ENCODE peak calls at places on chromosome 22, in four cellular contexts. J is cardiac fibroblast, T is OCI-LY7, C is HL-60. L is an unnamed sample.

GRCh38 chr22:22578702-22579424 is 19.8 kb upstream of the PRAME start:
- DNase-seq in J (peak), T (no peak), C (no peak), L (no peak)

GRCh38 chr22:39317756-39318506 is 1.5 kb downstream of the RPL3 start:
- DNase-seq in J (peak), T (peak), C (peak), L (no peak)

GRCh38 chr22:49015993-49016908 is 811.4 kb downstream of the BRD1 start:
- DNase-seq in J (no peak), T (no peak), C (no peak), L (no peak)

GRCh38 chr22:31537019-31537535 is 40.7 kb downstream of the SFI1 start:
- DNase-seq in J (no peak), T (peak), C (no peak), L (no peak)

GRCh38 chr22:35841907-35842518 is 124.3 kb downstream of the APOL5 start:
- DNase-seq in J (no peak), T (no peak), C (no peak), L (no peak)

GRCh38 chr22:48748860-48749554 is 1078.7 kb downstream of the BRD1 start:
- DNase-seq in J (no peak), T (no peak), C (no peak), L (no peak)

GRCh38 chr22:48800036-48800885 is 1027.4 kb downstream of the BRD1 start:
- DNase-seq in J (no peak), T (no peak), C (no peak), L (no peak)

GRCh38 chr22:37551981-37552380 is 8.3 kb upstream of the CDC42EP1 start:
- DNase-seq in J (no peak), T (no peak), C (no peak), L (no peak)

DNA sequence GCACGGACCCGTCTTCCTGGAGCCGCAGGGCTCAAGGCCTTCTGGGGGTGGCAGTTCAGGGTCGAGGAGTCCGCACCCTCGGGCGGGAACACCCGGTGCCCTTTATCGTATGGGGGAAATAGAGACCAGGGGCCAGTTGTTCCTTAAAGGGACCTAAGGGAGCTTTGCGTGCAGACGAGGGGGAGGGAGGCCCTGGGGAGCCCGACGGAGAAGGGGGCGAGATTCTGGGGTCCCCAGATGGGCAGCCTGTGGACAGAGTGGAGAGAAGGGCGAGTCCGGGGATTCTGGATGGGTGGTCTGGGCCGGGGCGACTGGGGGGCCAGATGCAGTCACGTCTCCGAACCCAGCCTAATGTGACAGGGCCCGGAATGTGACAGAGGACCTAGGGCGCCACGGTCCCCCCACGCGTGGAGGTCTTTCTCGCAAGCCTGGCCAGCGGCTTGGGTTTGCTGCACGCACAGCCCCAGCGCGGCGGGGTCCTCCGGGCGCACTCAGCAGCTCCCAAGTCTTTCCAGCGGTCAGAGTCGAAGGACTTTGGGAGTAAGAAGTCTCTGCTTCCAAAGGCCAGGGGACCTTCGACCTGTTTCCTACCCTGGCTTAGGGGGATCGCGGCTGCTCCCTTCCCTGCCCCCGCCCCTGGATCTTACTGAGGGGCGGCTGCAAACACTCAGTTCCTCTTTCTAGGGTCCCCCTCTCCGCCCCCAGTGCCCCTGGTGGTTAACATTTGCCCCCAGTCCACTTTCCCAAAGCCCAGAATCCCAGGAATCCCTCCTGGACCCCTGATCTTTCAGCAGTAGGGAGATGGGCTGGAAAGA is 542 bp downstream of the TUBA8 start:
- DNase-seq in J (no peak), T (no peak), C (no peak), L (no peak)
- H3K4me3 ChIP-seq in J (peak), T (no peak), C (peak), L (no peak)

DNA sequence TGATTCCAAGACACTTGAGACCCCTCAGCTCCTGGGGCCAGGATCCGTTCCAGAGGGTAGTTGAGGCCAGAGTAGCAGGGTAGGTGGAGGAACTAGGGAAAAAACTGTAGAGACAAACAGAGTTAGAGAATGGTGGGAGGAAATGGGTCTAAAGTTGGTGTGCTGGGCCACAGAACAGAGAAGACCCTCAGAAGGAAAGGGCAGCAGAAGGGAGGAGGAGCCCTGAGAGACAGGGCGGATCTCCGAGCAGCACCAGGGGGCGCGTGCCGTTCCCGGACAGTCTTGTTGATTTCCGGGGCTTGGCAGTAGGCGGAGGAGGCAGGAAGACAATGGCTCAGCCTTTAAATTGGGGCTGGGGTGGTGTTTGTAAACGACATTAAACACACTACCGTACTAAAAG is 2.4 kb upstream of the CECR2 start:
- DNase-seq in J (peak), T (peak), C (no peak), L (peak)
- H3K4me3 ChIP-seq in J (no peak), T (no peak), C (no peak), L (peak)

GRCh38 chr22:24954856-24955255 is 2.3 kb downstream of the KIAA1671 start:
- DNase-seq in J (no peak), T (no peak), C (no peak), L (no peak)

GRCh38 chr22:24951942-24952836 is at the start of gene KIAA1671:
- DNase-seq in J (peak), T (no peak), C (peak), L (peak)

GRCh38 chr22:24954114-24954463 is 1.6 kb downstream of the KIAA1671 start:
- DNase-seq in J (no peak), T (no peak), C (no peak), L (no peak)

GRCh38 chr22:24953294-24954113 is 988 bp downstream of the KIAA1671 start:
- DNase-seq in J (no peak), T (no peak), C (no peak), L (no peak)

DNA sequence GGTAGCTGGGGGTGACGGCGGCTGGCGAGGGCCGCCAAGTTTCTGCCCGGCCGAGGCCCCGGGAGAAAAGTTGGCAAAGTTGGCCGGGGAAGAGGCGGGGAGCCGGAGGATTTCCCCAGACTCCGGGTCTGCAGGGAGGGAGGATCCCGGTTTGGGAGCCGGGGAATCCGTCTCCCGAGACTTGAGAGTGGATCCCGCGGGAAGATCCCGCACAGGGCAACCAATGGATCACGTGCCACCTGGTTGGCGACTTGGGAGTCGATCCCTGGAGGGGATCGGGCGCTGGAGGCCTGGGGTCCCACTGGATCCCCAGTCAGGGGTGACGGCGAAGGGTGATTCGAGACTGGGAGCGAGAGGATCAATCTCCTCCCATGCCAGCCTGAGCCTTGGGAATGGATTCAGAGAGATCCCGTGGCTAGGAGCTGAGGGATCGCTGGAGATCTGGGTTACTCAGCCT is 349 bp downstream of the KIAA1671 start:
- DNase-seq in J (peak), T (no peak), C (no peak), L (no peak)
- H3K4me3 ChIP-seq in J (peak), T (no peak), C (peak), L (peak)

DNA sequence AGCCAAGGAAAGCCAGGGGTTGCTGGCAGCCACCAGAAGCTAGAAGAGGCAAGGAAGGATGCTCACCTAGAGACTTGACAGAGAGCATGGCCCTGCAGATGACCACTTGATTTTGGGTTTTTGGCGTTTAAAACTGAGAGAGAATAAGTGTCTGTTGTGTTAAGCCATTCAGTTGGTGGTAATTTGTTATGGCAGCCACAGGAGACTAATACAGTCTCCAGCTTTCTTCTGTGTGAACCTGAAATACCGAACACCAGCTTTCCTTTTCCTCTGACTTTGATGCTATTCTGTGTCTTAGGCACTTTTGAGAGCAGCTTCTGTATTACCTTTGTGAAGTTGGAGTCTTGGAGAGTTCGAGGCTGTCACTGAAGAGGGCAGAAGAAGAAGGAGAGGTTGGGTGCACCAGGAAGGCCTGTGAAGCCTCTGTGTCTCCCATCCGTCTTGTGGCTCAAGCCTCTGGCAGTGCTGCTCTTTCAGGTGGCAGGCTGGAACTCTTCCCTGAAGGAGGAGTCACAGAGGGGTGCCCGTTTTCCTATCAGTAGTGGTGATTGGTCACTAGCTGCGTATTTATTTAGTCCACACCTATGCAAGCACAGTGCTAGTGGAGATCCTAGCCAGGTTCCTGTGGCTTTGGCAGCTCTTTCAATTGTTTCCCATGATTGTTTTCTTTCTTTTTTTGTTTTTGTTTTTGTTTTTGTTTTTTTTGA is 2.5 kb downstream of the TBC1D22A start:
- DNase-seq in J (no peak), T (no peak), C (no peak), L (no peak)
- H3K4me3 ChIP-seq in J (no peak), T (peak), C (no peak), L (no peak)

GRCh38 chr22:19731361-19731725 is 8.0 kb downstream of the GP1BB start:
- DNase-seq in J (no peak), T (no peak), C (no peak), L (no peak)
- H3K4me3 ChIP-seq in J (no peak), T (peak), C (no peak), L (no peak)

GRCh38 chr22:44646141-44646540 is 55.9 kb upstream of the PRR5 start:
- DNase-seq in J (no peak), T (no peak), C (no peak), L (no peak)

GRCh38 chr22:44647141-44647540 is 54.9 kb upstream of the PRR5 start:
- DNase-seq in J (no peak), T (no peak), C (no peak), L (no peak)

GRCh38 chr22:44646668-44647067 is 55.3 kb upstream of the PRR5 start:
- DNase-seq in J (no peak), T (no peak), C (no peak), L (no peak)

GRCh38 chr22:44645531-44645930 is 56.5 kb upstream of the PRR5 start:
- DNase-seq in J (no peak), T (no peak), C (no peak), L (no peak)

DNA sequence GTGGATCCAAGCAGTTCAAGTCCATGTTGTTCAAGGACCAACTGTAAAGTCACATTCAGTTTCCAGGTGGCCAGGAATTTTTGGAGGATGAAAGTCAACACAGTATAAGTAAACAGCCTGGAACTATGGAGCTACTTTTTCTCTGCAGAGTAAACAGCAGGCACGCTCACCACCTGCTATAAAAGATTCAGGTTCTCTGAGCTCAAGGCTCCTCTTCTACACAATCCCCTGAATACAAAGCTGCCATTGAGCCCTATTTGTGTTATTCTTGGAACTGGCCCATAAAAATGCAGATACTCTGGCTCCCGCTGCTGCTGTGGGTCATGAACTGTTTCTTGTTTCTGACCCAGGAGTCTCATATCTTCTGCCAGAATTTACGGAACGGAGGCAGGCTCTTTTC is 56.9 kb upstream of the PRR5 start:
- DNase-seq in J (no peak), T (no peak), C (no peak), L (no peak)
- H3K4me3 ChIP-seq in J (no peak), T (no peak), C (no peak), L (no peak)

DNA sequence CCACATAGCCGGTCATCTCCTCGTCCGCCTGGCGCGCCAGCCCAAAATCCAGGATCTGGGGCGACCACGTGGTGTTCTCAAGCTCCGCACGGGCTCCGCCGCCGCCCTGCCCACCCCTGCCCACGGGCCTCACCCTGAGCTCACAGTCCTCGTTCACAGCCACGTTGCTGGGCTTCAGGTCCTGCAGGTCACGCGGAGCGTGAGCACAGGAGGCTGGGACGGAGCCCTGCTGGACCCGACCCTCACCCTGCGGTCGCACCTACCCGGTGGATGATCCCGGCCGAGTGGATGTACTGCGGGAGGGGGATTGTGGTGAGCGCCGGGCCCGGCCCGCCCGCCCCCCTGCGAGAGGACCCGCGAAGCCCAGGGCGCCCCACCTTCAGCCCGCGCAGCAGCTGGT is 3.2 kb downstream of the MAPK11 start:
- DNase-seq in J (no peak), T (no peak), C (no peak), L (no peak)
- H3K4me3 ChIP-seq in J (no peak), T (no peak), C (no peak), L (no peak)

GRCh38 chr22:19691721-19692341 is 22.5 kb upstream of the SEPTIN5 start:
- DNase-seq in J (peak), T (no peak), C (no peak), L (no peak)

GRCh38 chr22:19689408-19689807 is 24.9 kb upstream of the SEPTIN5 start:
- DNase-seq in J (no peak), T (no peak), C (no peak), L (no peak)

GRCh38 chr22:19693581-19693980 is 20.7 kb upstream of the SEPTIN5 start:
- DNase-seq in J (no peak), T (no peak), C (no peak), L (no peak)

GRCh38 chr22:19688301-19689290 is 25.7 kb upstream of the SEPTIN5 start:
- DNase-seq in J (no peak), T (no peak), C (peak), L (no peak)

DNA sequence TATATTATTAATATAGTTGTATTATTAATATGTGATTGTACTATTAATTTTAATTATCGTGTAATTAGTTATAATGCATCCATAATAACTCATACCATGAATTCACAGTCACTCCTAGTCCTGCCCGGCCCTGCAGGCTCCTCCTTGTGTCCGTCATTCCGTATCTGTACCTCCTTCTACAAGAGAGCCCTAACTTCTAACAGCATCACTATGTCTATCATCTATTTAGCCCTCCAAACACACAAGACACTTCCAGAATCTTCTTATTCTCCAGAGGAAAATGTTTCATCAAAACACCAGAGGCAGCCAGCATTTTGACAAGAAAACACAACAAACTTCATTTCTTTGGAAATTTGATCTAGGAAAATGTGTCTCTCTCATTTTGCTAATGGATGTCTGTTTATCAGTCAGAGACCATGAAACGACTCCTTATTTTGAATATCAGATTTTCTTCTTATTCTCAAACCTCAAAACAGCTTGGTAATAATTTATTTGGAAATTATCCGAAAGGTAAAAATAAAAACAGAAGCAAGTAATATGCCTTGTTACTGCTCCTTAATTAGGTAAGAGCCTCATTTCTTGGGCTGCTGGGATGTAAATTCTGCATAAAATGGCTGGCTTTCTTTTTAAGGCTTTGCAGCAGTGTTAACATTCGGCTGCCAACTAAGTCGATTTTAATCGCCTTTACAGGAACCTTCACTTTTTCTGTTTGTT is 23.1 kb upstream of the SEPTIN5 start:
- DNase-seq in J (no peak), T (no peak), C (no peak), L (no peak)
- H3K4me3 ChIP-seq in J (peak), T (no peak), C (no peak), L (no peak)

L was measured in Jurkat, Clone E6-1.